ENCODE peak calls at places on chromosomes 6 and 20, in five cellular contexts. W is progenitor cell of endocrine pancreas; Q is iris pigment epithelial cell; Z is central memory CD8-positive, alpha-beta T cell; N is mesendoderm. U is an unnamed sample.

GRCh38 chr6:155399062-155399746 is 56.4 kb downstream of the NOX3 start:
- DNase-seq in Z (no peak), Q (no peak), N (no peak), W (no peak), U (no peak)

GRCh38 chr20:10719740-10720380 is 46.1 kb upstream of the JAG1 start:
- DNase-seq in Q (no peak), W (no peak), Z (no peak), N (no peak), U (no peak)

GRCh38 chr6:125346143-125346925 is 44.6 kb upstream of the HDDC2 start:
- DNase-seq in Q (no peak), N (no peak), Z (no peak), W (no peak), U (no peak)

GRCh38 chr6:27161946-27162603 is 85.4 kb upstream of the PRSS16 start:
- DNase-seq in N (no peak), W (no peak), Z (no peak), Q (peak; percentile 70), U (peak; percentile 72)

GRCh38 chr6:220736-221475 is 71.4 kb upstream of the DUSP22 start:
- DNase-seq in Q (peak; percentile 26), W (no peak), Z (no peak), N (no peak), U (peak; percentile 20)

GRCh38 chr20:37917436-37917835 is 14.5 kb downstream of the VSTM2L start:
- DNase-seq in W (no peak), Q (no peak), Z (no peak), N (no peak), U (no peak)

GRCh38 chr6:35061651-35062410 is 79.3 kb downstream of the TCP11 start:
- DNase-seq in N (no peak), Q (no peak), W (no peak), Z (no peak), U (no peak)

GRCh38 chr6:45609141-45609638 is 231.5 kb upstream of the SUPT3H start:
- DNase-seq in N (no peak), W (no peak), Q (peak; percentile 96), Z (no peak), U (peak; percentile 92)

GRCh38 chr6:139282684-139283083 is 9.1 kb downstream of the TXLNB start:
- DNase-seq in W (no peak), Q (no peak), N (no peak), Z (no peak), U (no peak)

GRCh38 chr20:4544765-4545164 is 176.9 kb upstream of the PRND start:
- DNase-seq in W (no peak), Z (no peak), Q (peak; percentile 84), N (no peak), U (peak; percentile 30)

GRCh38 chr6:21586760-21587181 is 6.8 kb upstream of the SOX4 start:
- DNase-seq in Z (no peak), Q (no peak), W (peak; percentile 20), N (no peak), U (no peak)

GRCh38 chr6:127717384-127717783 is 140.4 kb downstream of the C6orf58 start:
- DNase-seq in Z (no peak), W (no peak), N (no peak), Q (peak; percentile 47), U (peak; percentile 18)

GRCh38 chr6:29112135-29112534 is 4.3 kb downstream of the OR2J3 start:
- DNase-seq in N (peak; percentile 27), Z (no peak), Q (no peak), W (no peak), U (no peak)

GRCh38 chr20:63317601-63318291 is 24.8 kb downstream of the COL20A1 start:
- DNase-seq in Q (no peak), Z (no peak), N (no peak), W (no peak), U (no peak)

GRCh38 chr6:41460742-41461336 is 85.3 kb upstream of the FOXP4 start:
- DNase-seq in Q (no peak), Z (no peak), N (peak; percentile 25), W (no peak), U (no peak)

GRCh38 chr20:1301031-1301529 is 27.9 kb downstream of the SDCBP2 start:
- DNase-seq in W (no peak), Z (no peak), Q (peak; percentile 77), N (peak; percentile 90), U (peak; percentile 69)

GRCh38 chr20:57425150-57426013 is 34.2 kb downstream of the RBM38 start:
- DNase-seq in N (peak; percentile 29), W (no peak), Z (no peak), Q (no peak), U (peak; percentile 40)

GRCh38 chr6:13355969-13356368 is 27.6 kb upstream of the TBC1D7 start:
- DNase-seq in Q (no peak), W (no peak), N (no peak), Z (no peak), U (no peak)

GRCh38 chr6:89311853-89312531 is 3.1 kb downstream of the GABRR2 start:
- DNase-seq in N (peak; percentile 90), Z (no peak), W (peak; percentile 44), Q (peak; percentile 53), U (peak; percentile 90)

GRCh38 chr6:166026586-166027126 is 141.0 kb downstream of the TBXT start:
- DNase-seq in Q (no peak), N (no peak), Z (no peak), W (no peak), U (no peak)

GRCh38 chr6:159217595-159218275 is 48.5 kb downstream of the FNDC1 start:
- DNase-seq in N (peak; percentile 83), Q (peak; percentile 38), W (no peak), Z (no peak), U (peak; percentile 32)

GRCh38 chr6:1527098-1527497 is 82.6 kb upstream of the FOXC1 start:
- DNase-seq in N (peak; percentile 76), Z (no peak), Q (peak; percentile 80), W (no peak), U (peak; percentile 49)

GRCh38 chr6:3228791-3229565 is 1.5 kb upstream of the TUBB2B start:
- DNase-seq in W (peak; percentile 35), Q (no peak), Z (no peak), N (peak; percentile 66), U (no peak)

GRCh38 chr6:108798672-108799355 is 49.4 kb upstream of the ARMC2 start:
- DNase-seq in Q (no peak), W (no peak), N (peak; percentile 24), Z (peak; percentile 36), U (peak; percentile 48)

GRCh38 chr6:135231469-135231844 is 50.3 kb downstream of the MYB start:
- DNase-seq in Q (no peak), W (no peak), N (no peak), Z (no peak), U (peak; percentile 14)

GRCh38 chr20:49797292-49797628 is 15.4 kb upstream of the SLC9A8 start:
- DNase-seq in W (no peak), Q (no peak), Z (no peak), N (no peak), U (no peak)

GRCh38 chr6:30544666-30545272 is 11.5 kb downstream of the GNL1 start:
- DNase-seq in W (no peak), N (peak; percentile 70), Q (peak; percentile 78), Z (no peak), U (peak; percentile 78)

GRCh38 chr20:38601216-38602184 is at the start of gene ARHGAP40:
- DNase-seq in Z (no peak), Q (peak; percentile 31), N (peak; percentile 78), W (no peak), U (no peak)

GRCh38 chr6:132130530-132131298 is 179.5 kb upstream of the CCN2 start:
- DNase-seq in Q (peak; percentile 62), Z (no peak), W (no peak), N (no peak), U (peak; percentile 86)

GRCh38 chr20:41782730-41783406 is 164.7 kb upstream of the CHD6 start:
- DNase-seq in W (no peak), N (no peak), Q (no peak), Z (no peak), U (no peak)

GRCh38 chr20:7656662-7657061 is 283.6 kb downstream of the HAO1 start:
- DNase-seq in N (no peak), Q (no peak), W (no peak), Z (no peak), U (no peak)

GRCh38 chr6:53263915-53264314 is 84.8 kb downstream of the ELOVL5 start:
- DNase-seq in N (no peak), Q (peak; percentile 68), W (no peak), Z (no peak), U (no peak)

U was measured in fibroblast of pulmonary artery.